ENCODE peak calls at places on chromosomes 11 and 22, in five cellular contexts. C is H1, Y is GM12891, A is K562, D is GM12878. N is an unnamed sample.
A peak's percentile ranks its signal among the peaks of the same experiment; 100 is the strongest.

GRCh38 chr11:67022341-67022933 is 497 bp upstream of the SYT12 start:
- DNase-seq in D (no peak), C (no peak), A (no peak), Y (no peak), N (no peak)

GRCh38 chr22:33202455-33202854 is 144.3 kb upstream of the SYN3 start:
- DNase-seq in Y (no peak), D (no peak), C (no peak), A (no peak), N (no peak)

GRCh38 chr11:69156673-69157155 is 979 bp downstream of the SMIM38 start:
- DNase-seq in D (no peak), C (no peak), A (peak; percentile 55), Y (no peak), N (no peak)

GRCh38 chr22:19621372-19622060 is 92.8 kb upstream of the SEPTIN5 start:
- DNase-seq in D (no peak), Y (no peak), A (no peak), C (no peak), N (no peak)

GRCh38 chr11:19437760-19438159 is 197.0 kb upstream of the E2F8 start:
- DNase-seq in Y (no peak), C (no peak), D (no peak), A (no peak), N (no peak)

GRCh38 chr22:22168190-22168940 is 76.2 kb upstream of the VPREB1 start:
- DNase-seq in Y (peak; percentile 31), D (peak; percentile 57), A (peak; percentile 74), C (no peak), N (no peak)

GRCh38 chr11:95337175-95337957 is 106.4 kb upstream of the SESN3 start:
- DNase-seq in C (peak; percentile 53), D (peak; percentile 36), A (no peak), Y (no peak), N (peak; percentile 17)

GRCh38 chr22:43905681-43906080 is 13.9 kb upstream of the PNPLA5 start:
- DNase-seq in D (no peak), C (no peak), A (no peak), Y (no peak), N (no peak)

GRCh38 chr11:12508151-12508740 is 130.9 kb downstream of the PARVA start:
- DNase-seq in D (no peak), Y (no peak), C (no peak), A (no peak), N (no peak)

GRCh38 chr11:38014405-38014804 is 1416.4 kb upstream of the RAG2 start:
- DNase-seq in D (no peak), A (no peak), C (no peak), Y (no peak), N (no peak)

GRCh38 chr22:42330953-42331525 is 60.6 kb upstream of the TCF20 start:
- DNase-seq in Y (no peak), A (no peak), C (no peak), D (no peak), N (no peak)

GRCh38 chr11:63687845-63688244 is 6.5 kb downstream of the RTN3 start:
- DNase-seq in D (no peak), Y (no peak), A (no peak), C (no peak), N (no peak)

GRCh38 chr22:40426671-40427070 is 56.3 kb downstream of the SGSM3 start:
- DNase-seq in D (no peak), C (no peak), A (no peak), Y (no peak), N (no peak)

GRCh38 chr11:46278387-46279173 is 1.1 kb downstream of the CREB3L1 start:
- DNase-seq in C (peak; percentile 92), A (peak; percentile 87), D (no peak), Y (no peak), N (no peak)

GRCh38 chr11:31874631-31875191 is 63.6 kb upstream of the PAX6 start:
- DNase-seq in Y (no peak), C (no peak), A (no peak), D (no peak), N (no peak)

GRCh38 chr22:47788461-47788860 is 1026.0 kb downstream of the TBC1D22A start:
- DNase-seq in Y (no peak), A (no peak), C (peak; percentile 31), D (no peak), N (no peak)

GRCh38 chr11:74720596-74721478 is 10.4 kb downstream of the CHRDL2 start:
- DNase-seq in C (no peak), Y (no peak), D (no peak), A (no peak), N (no peak)

GRCh38 chr11:63680842-63681207 is 475 bp upstream of the RTN3 start:
- DNase-seq in C (no peak), D (no peak), Y (no peak), A (peak; percentile 27), N (no peak)

GRCh38 chr22:49975543-49976389 is 15.2 kb downstream of the PIM3 start:
- DNase-seq in C (peak; percentile 54), Y (no peak), D (no peak), A (peak; percentile 46), N (peak; percentile 55)

GRCh38 chr11:1049911-1050580 is 13.5 kb upstream of the MUC6 start:
- DNase-seq in A (no peak), D (no peak), Y (no peak), C (no peak), N (no peak)

GRCh38 chr11:118898400-118899295 is 15.0 kb downstream of the CXCR5 start:
- DNase-seq in A (no peak), C (no peak), Y (no peak), D (no peak), N (no peak)

GRCh38 chr11:118897721-118898310 is 14.1 kb downstream of the CXCR5 start:
- DNase-seq in Y (no peak), C (no peak), D (no peak), A (no peak), N (no peak)

GRCh38 chr11:118896472-118896913 is 12.8 kb downstream of the CXCR5 start:
- DNase-seq in D (no peak), A (no peak), C (no peak), Y (no peak), N (no peak)

GRCh38 chr11:118895093-118896039 is 11.7 kb downstream of the CXCR5 start:
- DNase-seq in D (peak; percentile 47), Y (peak; percentile 73), A (no peak), C (no peak), N (peak; percentile 76)

DNA sequence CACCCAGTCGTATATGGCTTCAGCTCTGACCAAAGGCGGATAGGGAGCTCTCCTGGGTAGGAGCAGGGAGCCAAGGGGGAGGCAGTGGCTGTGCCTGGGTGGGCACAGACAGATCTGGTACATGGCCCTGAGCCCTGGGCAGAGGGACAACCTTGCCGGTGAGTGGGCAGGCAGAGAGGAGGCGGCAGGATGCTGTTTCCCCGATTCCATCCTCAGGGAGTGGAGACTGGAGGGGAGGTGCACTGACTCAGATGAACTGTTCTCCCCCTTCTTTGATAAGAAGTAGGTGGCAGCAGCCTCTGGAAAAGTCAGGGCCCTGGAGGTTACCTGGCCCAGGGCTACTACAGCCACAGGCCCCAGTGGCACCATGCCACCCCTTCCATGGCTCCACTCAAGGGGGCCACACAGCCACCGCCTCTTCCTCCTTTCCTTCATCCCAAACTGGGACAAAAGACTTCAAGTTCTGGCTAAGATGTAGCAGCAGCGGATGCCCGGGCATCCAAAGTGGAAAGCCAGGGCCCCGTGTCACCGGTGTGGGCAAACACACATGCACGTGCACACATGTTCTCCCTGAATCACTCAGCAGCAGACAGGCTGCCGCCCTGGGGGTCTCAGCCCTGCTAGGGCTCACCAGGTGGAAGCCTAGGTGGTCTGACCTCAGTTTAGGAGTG is 13.4 kb downstream of the CXCR5 start:
- DNase-seq in D (no peak), Y (no peak), A (no peak), C (no peak), N (no peak)
- TF ChIP-seq POLR2A in D (no peak), Y (no peak), A (no peak), C (no peak), N (no peak)

GRCh38 chr11:57123590-57123989 is 58.2 kb upstream of the LRRC55 start:
- DNase-seq in C (no peak), Y (no peak), D (no peak), A (no peak), N (no peak)
- TF ChIP-seq POLR2AphosphoS5 in C (no peak), Y (no peak), D (no peak), A (no peak), N (no peak)

DNA sequence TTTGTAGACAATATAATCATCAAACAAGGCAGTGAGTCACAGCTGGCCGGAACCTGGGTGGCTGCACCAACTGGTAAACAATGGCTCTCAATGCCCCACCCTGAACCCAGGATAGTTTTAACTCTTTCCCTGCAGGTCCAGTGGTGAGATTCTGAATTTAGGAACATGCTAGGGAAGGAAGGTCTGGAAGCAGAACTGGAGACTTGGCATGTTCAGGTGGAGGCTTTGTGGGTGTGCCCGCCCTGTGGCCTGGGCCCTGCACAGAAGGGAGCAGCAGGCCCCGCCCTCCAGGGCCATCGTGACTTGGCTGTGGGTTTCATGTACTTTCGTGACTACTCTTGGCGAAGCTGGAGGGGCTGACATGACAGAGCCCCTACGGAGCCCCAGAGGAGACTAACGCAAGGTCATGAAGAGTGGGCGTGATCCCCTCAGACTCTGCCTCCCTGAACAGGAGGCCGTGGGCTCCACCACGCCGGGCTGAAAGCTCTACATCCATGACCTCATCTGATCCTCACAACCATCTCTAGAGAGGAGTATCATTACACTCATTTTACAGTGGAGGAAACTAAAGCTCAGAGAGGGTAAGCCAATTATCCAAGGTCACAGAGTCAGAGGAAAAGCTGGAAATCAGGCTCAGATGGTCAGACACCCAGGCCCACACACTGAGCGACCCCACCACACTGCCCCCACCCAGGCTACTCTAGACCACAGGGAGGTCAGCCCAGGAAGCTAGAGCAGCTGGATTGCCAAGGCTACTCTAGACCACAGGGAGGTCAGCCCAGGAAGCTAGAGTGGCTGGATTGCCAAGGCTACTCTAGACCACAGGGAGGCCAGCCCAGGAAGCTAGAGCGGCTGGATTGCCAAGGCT is 27.3 kb downstream of the MAFF start:
- DNase-seq in D (no peak), A (no peak), Y (no peak), C (no peak), N (no peak)
- TF ChIP-seq TAF1 in D (no peak), A (no peak), Y (no peak), C (no peak), N (no peak)

DNA sequence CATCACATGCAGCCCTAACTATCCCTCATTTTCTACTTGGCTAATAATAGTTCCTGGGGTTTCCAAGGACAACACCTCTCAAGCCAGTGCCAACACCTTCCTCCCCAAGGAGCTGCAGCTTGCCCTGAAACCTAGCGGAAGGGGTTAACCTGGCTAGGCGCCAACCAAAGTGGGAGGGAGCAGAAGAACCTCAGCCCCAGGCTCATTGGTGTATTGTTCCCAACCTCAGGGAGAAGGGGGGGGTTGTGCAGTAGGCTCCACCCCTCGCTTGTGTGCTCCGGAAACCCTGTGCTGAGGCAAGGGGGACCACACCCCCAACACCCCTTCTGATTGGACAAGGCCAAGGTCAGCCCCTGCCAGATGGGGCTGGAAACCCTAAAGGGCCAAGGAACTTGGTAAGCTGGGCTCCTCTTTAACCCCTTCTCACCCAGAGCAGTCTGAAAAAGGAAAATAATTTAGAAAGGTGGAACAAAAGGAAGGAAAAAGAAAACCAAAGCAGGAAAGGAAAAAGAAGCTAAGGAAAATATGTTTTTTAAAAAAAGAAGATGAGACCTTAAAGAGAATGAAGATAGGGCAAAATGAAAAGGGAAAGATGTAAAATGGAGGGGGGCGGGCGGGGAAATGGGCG is 2.5 kb downstream of the MTA2 start:
- DNase-seq in C (peak; percentile 87), D (peak; percentile 98), A (peak; percentile 99), Y (peak; percentile 92), N (peak; percentile 96)
- TF ChIP-seq POLR2A in C (peak; percentile 38), D (peak; percentile 70), A (peak; percentile 38), Y (peak; percentile 28), N (peak; percentile 33)